ENCODE peak calls at places on chromosomes 1 and 21, in ten cellular contexts. O is left lung; C is cardiac muscle cell; F is activated T-cell treated with anti-CD3 and anti-CD28 coated beads, Interleukin-2, amount 50 U/mL, for 4 hours; V is type B pancreatic cell; I is stimulated activated CD4-positive, alpha-beta T cell treated with anti-CD3 and anti-CD28 coated beads, TNF-alpha, amount 100 ng/mL, for 4 hours; U is transverse colon; B is activated naive CD4-positive, alpha-beta T cell treated with anti-CD3 and anti-CD28 coated beads, Interleukin-2, amount 50 U/mL, for 16 hours; A is CD4-positive, alpha-beta T cell; G is NCI-H1092 treated with DMSO at 0.1 percent for 48 hours. X is an unnamed sample.

GRCh38 chr1:43306688-43307457 is 6.1 kb downstream of the TIE1 start:
- DNase-seq in C (no peak), F (no peak), V (no peak), O (peak; percentile 38), B (no peak), I (no peak), U (no peak), G (no peak), A (no peak), X (no peak)

GRCh38 chr1:227131193-227131592 is 187.1 kb downstream of the CDC42BPA start:
- DNase-seq in U (no peak), F (no peak), A (no peak), V (no peak), B (no peak), O (no peak), G (no peak), I (no peak), C (peak; percentile 63), X (no peak)

GRCh38 chr21:17343055-17343454 is 169.8 kb upstream of the CXADR start:
- DNase-seq in B (no peak), O (no peak), F (no peak), U (no peak), G (no peak), C (peak; percentile 4), V (no peak), A (no peak), I (no peak), X (no peak)

GRCh38 chr1:14190508-14190907 is 408.0 kb upstream of the KAZN start:
- DNase-seq in U (no peak), F (no peak), C (no peak), B (no peak), A (no peak), I (no peak), G (no peak), V (no peak), O (no peak), X (no peak)

GRCh38 chr1:112544011-112544688 is 35.4 kb downstream of the WNT2B start:
- DNase-seq in F (no peak), V (no peak), G (no peak), I (no peak), B (no peak), A (no peak), U (no peak), O (no peak), C (peak; percentile 92), X (no peak)

GRCh38 chr1:202264300-202265075 is 70.9 kb downstream of the LGR6 start:
- DNase-seq in O (peak; percentile 27), G (no peak), A (no peak), I (no peak), C (peak; percentile 47), U (no peak), B (no peak), V (no peak), F (no peak), X (no peak)

GRCh38 chr1:155253208-155253607 is 2.1 kb downstream of the ENTREP3 start:
- DNase-seq in C (no peak), G (no peak), I (no peak), O (no peak), V (no peak), B (no peak), A (no peak), U (no peak), F (no peak), X (no peak)

GRCh38 chr1:208432346-208432745 is 188.2 kb upstream of the PLXNA2 start:
- DNase-seq in I (no peak), A (no peak), G (no peak), F (no peak), O (no peak), V (no peak), U (no peak), B (no peak), C (no peak), X (no peak)

GRCh38 chr21:37074195-37074510 is 1.1 kb downstream of the TTC3 start:
- DNase-seq in V (no peak), I (no peak), F (no peak), U (no peak), C (no peak), O (no peak), A (no peak), G (peak; percentile 22), B (no peak), X (no peak)

GRCh38 chr1:6269997-6270401 is 9.1 kb upstream of the GPR153 start:
- DNase-seq in V (no peak), A (no peak), G (peak; percentile 84), B (no peak), C (no peak), O (no peak), I (no peak), F (no peak), U (peak; percentile 76), X (no peak)